ENCODE peak calls at places on chromosome 20, in eight cellular contexts. I is GM03348; N is HCEC 1CT; Z is A549; X is naive thymus-derived CD8-positive, alpha-beta T cell; Q is lower leg skin; P is stimulated activated CD4-positive, alpha-beta T cell treated with anti-CD3 and anti-CD28 coated beads, Interleukin-2, amount 100 ng/mL, for 48 hours; F is NCI-H1694. J is an unnamed sample.

GRCh38 chr20:56979125-56979524 is 287.3 kb downstream of the BMP7 start:
- DNase-seq in I (no peak), N (no peak), Z (no peak), X (no peak), Q (no peak), P (no peak), F (no peak), J (no peak)

GRCh38 chr20:63534831-63535651 is 2.1 kb downstream of the PTK6 start:
- DNase-seq in I (no peak), N (no peak), Z (no peak), X (no peak), Q (peak; percentile 88), P (no peak), F (no peak), J (no peak)

GRCh38 chr20:19734811-19735210 is 23.2 kb upstream of the RIN2 start:
- DNase-seq in I (no peak), N (no peak), Z (no peak), X (no peak), Q (no peak), P (no peak), F (no peak), J (no peak)

GRCh38 chr20:31517373-31517772 is 3.1 kb downstream of the HM13 start:
- DNase-seq in I (peak; percentile 79), N (peak; percentile 61), Z (peak; percentile 76), X (no peak), Q (peak; percentile 89), P (no peak), F (no peak), J (no peak)

GRCh38 chr20:33139467-33139866 is 28.5 kb upstream of the BPIFA2 start:
- DNase-seq in I (no peak), N (no peak), Z (no peak), X (peak; percentile 5), Q (no peak), P (no peak), F (no peak), J (no peak)

GRCh38 chr20:62226707-62227590 is 6.9 kb upstream of the HRH3 start:
- DNase-seq in I (no peak), N (no peak), Z (no peak), X (no peak), Q (no peak), P (no peak), F (no peak), J (no peak)

GRCh38 chr20:9741996-9742395 is 96.9 kb downstream of the PAK5 start:
- DNase-seq in I (no peak), N (no peak), Z (no peak), X (no peak), Q (no peak), P (no peak), F (no peak), J (peak; percentile 50)

GRCh38 chr20:375265-375889 is 5.2 kb upstream of the TRIB3 start:
- DNase-seq in I (no peak), N (no peak), Z (no peak), X (no peak), Q (no peak), P (no peak), F (no peak), J (no peak)

GRCh38 chr20:62761058-62761758 is 35.1 kb upstream of the MRGBP start:
- DNase-seq in I (peak; percentile 37), N (no peak), Z (no peak), X (no peak), Q (no peak), P (no peak), F (no peak), J (peak; percentile 23)

GRCh38 chr20:8507231-8507630 is 375.2 kb downstream of the PLCB1 start:
- DNase-seq in I (no peak), N (no peak), Z (no peak), X (no peak), Q (no peak), P (no peak), F (no peak), J (no peak)

GRCh38 chr20:11890331-11891080 is 27.2 kb upstream of the BTBD3 start:
- DNase-seq in I (peak; percentile 97), N (peak; percentile 84), Z (peak; percentile 93), X (peak; percentile 23), Q (peak; percentile 95), P (peak; percentile 32), F (peak; percentile 57), J (peak; percentile 97)

GRCh38 chr20:33689973-33690372 is 3.8 kb upstream of the E2F1 start:
- DNase-seq in I (no peak), N (no peak), Z (no peak), X (peak; percentile 43), Q (no peak), P (no peak), F (no peak), J (no peak)

GRCh38 chr20:32792316-32792715 is 27.4 kb upstream of the MAPRE1 start:
- DNase-seq in I (no peak), N (no peak), Z (no peak), X (peak; percentile 46), Q (no peak), P (no peak), F (no peak), J (no peak)

J was measured in cerebellum.